ENCODE peak calls at places on chromosomes 7 and 10, in four cellular contexts. M is NCI-H2081, U is T-helper 1 cell, C is ascending aorta. Q is an unnamed sample.

GRCh38 chr7:142557971-142558582 is 191.2 kb upstream of the PRSS1 start:
- DNase-seq in M (no peak), U (peak; percentile 38), C (no peak), Q (no peak)

GRCh38 chr10:26334932-26335573 is 103.1 kb upstream of the APBB1IP start:
- DNase-seq in M (peak; percentile 68), U (peak; percentile 60), C (peak; percentile 65), Q (peak; percentile 5)

GRCh38 chr7:21585070-21585724 is 42.4 kb downstream of the DNAH11 start:
- DNase-seq in M (no peak), U (no peak), C (no peak), Q (no peak)

GRCh38 chr7:142583424-142583823 is 165.8 kb upstream of the PRSS1 start:
- DNase-seq in M (no peak), U (no peak), C (no peak), Q (no peak)

GRCh38 chr10:72079356-72079755 is 9.0 kb downstream of the SPOCK2 start:
- DNase-seq in M (peak; percentile 52), U (peak; percentile 63), C (no peak), Q (no peak)

GRCh38 chr7:29167721-29168120 is 21.4 kb upstream of the CPVL start:
- DNase-seq in M (no peak), U (no peak), C (no peak), Q (no peak)

GRCh38 chr7:79590571-79591274 is 137.3 kb upstream of the MAGI2 start:
- DNase-seq in M (no peak), U (no peak), C (no peak), Q (no peak)

GRCh38 chr10:109723305-109723704 is 200.0 kb downstream of the XPNPEP1 start:
- DNase-seq in M (no peak), U (no peak), C (no peak), Q (no peak)

GRCh38 chr10:132058793-132059759 is 6.7 kb upstream of the JAKMIP3 start:
- DNase-seq in M (no peak), U (no peak), C (peak; percentile 52), Q (no peak)

GRCh38 chr7:81260152-81260551 is 341.3 kb upstream of the SEMA3C start:
- DNase-seq in M (no peak), U (no peak), C (no peak), Q (no peak)

GRCh38 chr7:7103343-7104313 is 78.7 kb upstream of the C1GALT1 start:
- DNase-seq in M (peak; percentile 45), U (no peak), C (no peak), Q (no peak)

GRCh38 chr10:32000937-32001336 is 55.3 kb downstream of the KIF5B start:
- DNase-seq in M (no peak), U (no peak), C (no peak), Q (no peak)

GRCh38 chr10:24706479-24707118 is 17.1 kb downstream of the ARHGAP21 start:
- DNase-seq in M (no peak), U (no peak), C (no peak), Q (peak; percentile 4)

GRCh38 chr7:64639267-64640001 is 26.5 kb upstream of the ZNF107 start:
- DNase-seq in M (no peak), U (no peak), C (no peak), Q (no peak)

GRCh38 chr10:65751896-65752295 is 1173.9 kb upstream of the LRRTM3 start:
- DNase-seq in M (no peak), U (no peak), C (no peak), Q (no peak)

GRCh38 chr10:59631882-59632281 is 77.8 kb downstream of the SLC16A9 start:
- DNase-seq in M (no peak), U (no peak), C (no peak), Q (no peak)

GRCh38 chr7:78585958-78586357 is 787.4 kb downstream of the PHTF2 start:
- DNase-seq in M (no peak), U (no peak), C (no peak), Q (no peak)

GRCh38 chr10:101146392-101147251 is 15.5 kb downstream of the TLX1 start:
- DNase-seq in M (no peak), U (no peak), C (no peak), Q (no peak)